ENCODE peak calls at places on chromosome 12, in six cellular contexts. A is left lung, W is Panc1, H is GM13976, Z is nephron progenitor cell, J is cardiac fibroblast. L is an unnamed sample.

GRCh38 chr12:12541782-12542181 is 20.9 kb downstream of the DUSP16 start:
- DNase-seq in H (no peak), J (no peak), Z (no peak), W (no peak), A (no peak), L (no peak)

GRCh38 chr12:16359512-16360491 is 12.4 kb downstream of the MGST1 start:
- DNase-seq in Z (peak), A (peak), H (no peak), J (peak), W (no peak), L (no peak)

GRCh38 chr12:128729628-128730121 is 94.1 kb downstream of the SLC15A4 start:
- DNase-seq in H (no peak), W (no peak), A (no peak), Z (no peak), J (no peak), L (no peak)

GRCh38 chr12:113844495-113845175 is 121.5 kb downstream of the RBM19 start:
- DNase-seq in W (no peak), Z (peak), A (no peak), H (no peak), J (no peak), L (no peak)

GRCh38 chr12:114958538-114958937 is 274.6 kb upstream of the TBX3 start:
- DNase-seq in J (no peak), H (no peak), W (no peak), Z (no peak), A (no peak), L (no peak)

GRCh38 chr12:72272731-72273498 is 745 bp downstream of the TRHDE start:
- DNase-seq in H (peak), J (no peak), W (no peak), A (peak), Z (peak), L (no peak)

GRCh38 chr12:2668816-2669215 is 126.0 kb upstream of the FKBP4 start:
- DNase-seq in A (no peak), Z (no peak), W (no peak), J (no peak), H (no peak), L (no peak)

GRCh38 chr12:101792046-101792931 is 38.5 kb downstream of the GNPTAB start:
- DNase-seq in J (no peak), Z (no peak), W (no peak), H (no peak), A (no peak), L (no peak)

GRCh38 chr12:52020539-52021336 is 14.0 kb downstream of the TAMALIN start:
- DNase-seq in J (peak), Z (peak), W (no peak), H (peak), A (no peak), L (peak)

GRCh38 chr12:115118177-115118724 is 434.3 kb upstream of the TBX3 start:
- DNase-seq in J (peak), H (no peak), Z (no peak), A (no peak), W (no peak), L (no peak)

GRCh38 chr12:22333186-22333745 is 1.2 kb downstream of the ST8SIA1 start:
- DNase-seq in J (peak), W (no peak), Z (no peak), A (no peak), H (no peak), L (no peak)

GRCh38 chr12:75628916-75629315 is 117.5 kb upstream of the KRR1 start:
- DNase-seq in A (no peak), J (no peak), W (no peak), H (no peak), Z (no peak), L (no peak)

GRCh38 chr12:75628511-75628910 is 117.1 kb upstream of the KRR1 start:
- DNase-seq in A (no peak), H (no peak), W (no peak), J (no peak), Z (no peak), L (no peak)

GRCh38 chr12:75622492-75622891 is 111.1 kb upstream of the KRR1 start:
- DNase-seq in Z (no peak), W (no peak), H (no peak), A (no peak), J (no peak), L (no peak)

GRCh38 chr12:75623631-75624118 is 112.3 kb upstream of the KRR1 start:
- DNase-seq in H (no peak), J (peak), A (no peak), W (no peak), Z (no peak), L (no peak)
- TF ChIP-seq CTCF in H (no peak), J (peak), A (no peak), W (peak), Z (no peak), L (no peak)

DNA sequence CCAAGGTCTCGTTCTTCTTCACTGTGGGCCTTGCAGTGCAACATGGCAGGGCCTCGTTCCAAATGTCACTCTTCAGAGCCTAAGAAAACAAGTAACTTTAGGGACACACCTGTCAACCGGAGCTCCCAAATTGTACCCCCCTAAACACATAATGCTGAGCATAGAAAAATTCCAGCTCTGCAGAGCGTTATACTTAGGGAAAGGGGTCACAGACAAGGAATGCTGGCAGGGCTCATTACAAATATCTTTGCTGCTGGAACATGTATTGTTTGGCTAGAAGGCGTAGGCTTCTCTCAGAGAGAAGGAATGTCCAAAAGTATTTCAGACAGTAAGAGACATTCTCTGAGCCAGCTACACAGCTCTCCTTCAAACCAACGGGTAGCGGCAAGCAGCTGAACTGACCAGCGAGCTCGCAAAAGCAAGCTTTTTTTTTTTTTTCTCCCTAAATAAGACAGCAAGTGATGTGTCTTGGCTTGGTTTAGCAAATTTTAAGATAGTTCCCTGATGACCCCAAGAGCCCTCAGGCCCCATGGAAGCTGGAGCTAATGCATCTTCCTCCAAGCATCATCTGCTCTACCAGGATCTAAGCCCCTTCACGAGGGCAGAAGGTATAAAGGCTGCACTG is 24.5 kb downstream of the SSH1 start:
- DNase-seq in Z (no peak), W (no peak), J (peak), A (no peak), H (no peak), L (no peak)
- TF ChIP-seq CTCF in Z (no peak), W (no peak), J (no peak), A (no peak), H (no peak), L (no peak)

GRCh38 chr12:49537709-49538601 is 875 bp upstream of the KCNH3 start:
- DNase-seq in W (no peak), H (peak), Z (peak), J (no peak), A (no peak), L (no peak)
- TF ChIP-seq CTCF in W (no peak), H (peak), Z (no peak), J (no peak), A (no peak), L (peak)

GRCh38 chr12:93884794-93885460 is 207.8 kb downstream of the CRADD start:
- DNase-seq in H (no peak), W (no peak), Z (no peak), A (no peak), J (no peak), L (no peak)

GRCh38 chr12:93883436-93884154 is 206.4 kb downstream of the CRADD start:
- DNase-seq in Z (no peak), A (no peak), H (no peak), W (no peak), J (peak), L (no peak)

GRCh38 chr12:93879476-93880376 is 202.6 kb downstream of the CRADD start:
- DNase-seq in W (no peak), J (peak), A (no peak), H (no peak), Z (no peak), L (no peak)

GRCh38 chr12:93880853-93881522 is 203.8 kb downstream of the CRADD start:
- DNase-seq in A (no peak), H (no peak), W (no peak), J (no peak), Z (no peak), L (no peak)

DNA sequence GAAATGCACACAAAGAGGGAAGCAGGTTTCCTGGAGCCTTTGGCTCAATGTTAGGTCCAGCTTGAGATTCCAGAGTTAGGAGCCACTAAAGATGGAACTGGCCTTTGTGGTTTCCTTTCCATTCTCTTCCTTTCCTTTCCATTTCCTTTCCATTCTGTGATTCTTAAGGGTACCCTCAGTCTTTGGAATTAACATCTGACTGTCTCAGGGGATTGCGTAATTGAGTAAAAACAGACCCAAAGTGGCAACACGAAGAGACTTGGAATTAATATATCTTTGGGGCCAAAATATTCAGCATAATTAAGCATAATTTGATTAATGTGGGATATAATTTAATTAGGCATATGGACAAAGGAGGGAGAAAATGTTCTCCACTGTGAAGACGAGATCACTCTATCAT is 205.6 kb downstream of the CRADD start:
- DNase-seq in W (no peak), A (no peak), H (no peak), Z (no peak), J (no peak), L (no peak)
- TF ChIP-seq CTCF in W (no peak), A (no peak), H (no peak), Z (no peak), J (no peak), L (no peak)

DNA sequence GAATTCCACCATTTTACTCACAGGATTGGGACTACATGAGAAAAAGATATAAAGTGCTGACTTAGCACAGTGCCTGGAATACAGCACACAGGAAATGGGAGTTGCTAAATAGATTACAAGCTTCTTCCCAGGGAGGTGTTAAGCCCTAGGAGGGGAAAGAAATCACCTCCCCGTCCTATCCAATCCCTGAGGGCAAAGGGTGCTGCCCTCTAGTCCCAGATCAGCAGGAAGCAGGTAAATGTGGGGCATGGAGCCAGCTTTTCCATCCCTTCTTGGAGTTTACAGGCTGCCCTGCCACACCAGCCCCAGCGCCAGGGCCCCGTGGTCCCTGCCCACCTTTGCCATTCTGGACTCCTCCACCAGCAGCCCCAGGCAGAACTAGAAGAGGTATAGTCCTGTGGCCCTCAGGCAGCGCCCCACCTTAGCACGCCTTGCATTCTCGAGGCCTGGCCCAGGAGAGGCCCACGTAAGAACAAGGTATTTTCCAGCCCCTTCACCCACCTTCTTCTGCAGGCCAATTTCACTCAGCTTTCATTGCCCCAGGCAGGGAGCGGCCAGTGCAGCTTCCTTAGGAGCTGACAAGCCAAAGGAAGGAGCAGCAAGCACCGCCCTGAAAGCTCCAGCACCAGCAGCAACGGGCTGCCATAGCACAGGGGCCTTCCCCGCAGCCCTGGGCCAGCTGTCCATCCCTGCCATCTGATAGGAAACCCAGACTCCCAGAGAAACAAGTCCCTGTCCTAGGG is 28.8 kb upstream of the RPLP0 start:
- DNase-seq in W (no peak), J (peak), Z (no peak), H (no peak), A (no peak), L (no peak)
- TF ChIP-seq CTCF in W (no peak), J (no peak), Z (no peak), H (no peak), A (no peak), L (no peak)

GRCh38 chr12:123712780-123713319 is 697 bp downstream of the ATP6V0A2 start:
- DNase-seq in H (no peak), J (peak), A (no peak), W (no peak), Z (no peak), L (no peak)
- TF ChIP-seq CTCF in H (no peak), J (no peak), A (no peak), W (no peak), Z (no peak), L (no peak)

GRCh38 chr12:31807773-31808097 is 78.9 kb upstream of the AMN1 start:
- DNase-seq in W (no peak), Z (no peak), J (no peak), H (no peak), A (no peak), L (no peak)

GRCh38 chr12:31817120-31817519 is 88.3 kb upstream of the AMN1 start:
- DNase-seq in J (no peak), Z (no peak), W (no peak), H (no peak), A (no peak), L (no peak)

GRCh38 chr12:31818623-31819268 is 89.9 kb upstream of the AMN1 start:
- DNase-seq in H (no peak), W (no peak), A (no peak), Z (no peak), J (no peak), L (no peak)

GRCh38 chr12:31815096-31815495 is 86.3 kb upstream of the AMN1 start:
- DNase-seq in Z (no peak), W (no peak), A (no peak), J (no peak), H (no peak), L (no peak)

DNA sequence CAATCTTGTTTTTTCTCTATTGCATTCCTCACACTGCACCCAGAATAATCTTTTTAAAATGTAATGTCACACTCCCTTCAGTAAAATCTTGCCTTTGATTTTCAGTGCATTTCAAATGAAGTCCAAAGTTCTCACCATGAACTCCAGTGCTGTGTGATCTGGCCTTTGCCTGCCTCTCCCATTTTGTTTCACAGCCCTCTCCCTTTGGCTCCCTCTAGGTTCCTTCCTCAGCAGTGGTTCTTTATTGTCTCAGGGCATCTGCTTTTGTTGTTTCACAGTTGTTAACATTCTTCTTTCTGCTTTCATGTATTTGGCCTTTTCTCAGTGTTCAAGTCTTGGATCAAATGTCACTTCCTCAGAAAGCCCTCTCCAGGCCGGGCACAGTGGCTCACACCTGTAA is 84.5 kb upstream of the AMN1 start:
- DNase-seq in J (peak), W (no peak), Z (no peak), H (no peak), A (no peak), L (no peak)
- TF ChIP-seq CTCF in J (peak), W (no peak), Z (no peak), H (peak), A (no peak), L (no peak)

DNA sequence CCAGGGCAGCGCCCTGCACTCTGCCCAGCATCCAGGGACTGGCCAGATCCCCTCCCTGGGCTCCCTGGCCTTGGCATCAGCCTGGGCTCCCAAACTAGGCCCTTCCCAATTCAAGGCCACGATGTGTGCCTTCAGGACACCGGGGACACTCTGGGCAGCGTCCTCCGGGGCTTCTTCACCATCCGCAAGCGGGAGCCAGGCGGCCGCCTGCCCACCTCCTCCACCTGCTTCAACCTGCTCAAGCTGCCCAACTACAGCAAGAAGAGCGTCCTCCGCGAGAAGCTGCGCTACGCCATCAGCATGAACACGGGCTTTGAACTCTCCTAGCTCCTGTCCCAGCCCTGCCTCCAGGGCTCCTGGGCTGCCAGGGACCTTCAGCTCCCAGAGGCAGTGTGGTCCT is 38.8 kb downstream of the MMAB start:
- DNase-seq in Z (no peak), W (no peak), A (no peak), H (no peak), J (no peak), L (no peak)
- TF ChIP-seq CTCF in Z (no peak), W (no peak), A (no peak), H (no peak), J (no peak), L (no peak)